ENCODE peak calls at places on chromosomes 3 and 15, in six cellular contexts. One of them, this sample, is unnamed.

GRCh38 chr3:126152458-126152857 is 27.9 kb downstream of the ALDH1L1 start:
- DNase-seq in nephron progenitor cell: no peak
- DNase-seq in effector CD4-positive, alpha-beta T cell: no peak
- DNase-seq in aorta: peak; percentile 48
- DNase-seq in ACHN: no peak
- DNase-seq in CD8-positive, alpha-beta memory T cell: no peak
- DNase-seq in this sample: peak; percentile 43

GRCh38 chr3:24355806-24356205 is 138.8 kb downstream of the THRB start:
- DNase-seq in nephron progenitor cell: no peak
- DNase-seq in effector CD4-positive, alpha-beta T cell: no peak
- DNase-seq in aorta: no peak
- DNase-seq in ACHN: no peak
- DNase-seq in CD8-positive, alpha-beta memory T cell: no peak
- DNase-seq in this sample: no peak

GRCh38 chr3:51709004-51709420 is 2.1 kb downstream of the GRM2 start:
- DNase-seq in nephron progenitor cell: no peak
- DNase-seq in effector CD4-positive, alpha-beta T cell: no peak
- DNase-seq in aorta: peak; percentile 68
- DNase-seq in ACHN: no peak
- DNase-seq in CD8-positive, alpha-beta memory T cell: no peak
- DNase-seq in this sample: no peak

GRCh38 chr3:88005066-88005465 is 53.7 kb downstream of the CGGBP1 start:
- DNase-seq in nephron progenitor cell: no peak
- DNase-seq in effector CD4-positive, alpha-beta T cell: no peak
- DNase-seq in aorta: no peak
- DNase-seq in ACHN: peak; percentile 45
- DNase-seq in CD8-positive, alpha-beta memory T cell: peak; percentile 34
- DNase-seq in this sample: no peak

GRCh38 chr3:51384145-51384729 is 854 bp upstream of the MANF start:
- DNase-seq in nephron progenitor cell: peak; percentile 58
- DNase-seq in effector CD4-positive, alpha-beta T cell: no peak
- DNase-seq in aorta: no peak
- DNase-seq in ACHN: peak; percentile 21
- DNase-seq in CD8-positive, alpha-beta memory T cell: no peak
- DNase-seq in this sample: peak; percentile 53

GRCh38 chr15:70636540-70637165 is 126.7 kb downstream of the UACA start:
- DNase-seq in nephron progenitor cell: no peak
- DNase-seq in effector CD4-positive, alpha-beta T cell: no peak
- DNase-seq in aorta: no peak
- DNase-seq in ACHN: peak; percentile 8
- DNase-seq in CD8-positive, alpha-beta memory T cell: no peak
- DNase-seq in this sample: no peak

GRCh38 chr3:21256932-21257331 is 494.1 kb downstream of the ZNF385D start:
- DNase-seq in nephron progenitor cell: no peak
- DNase-seq in effector CD4-positive, alpha-beta T cell: no peak
- DNase-seq in aorta: no peak
- DNase-seq in ACHN: no peak
- DNase-seq in CD8-positive, alpha-beta memory T cell: no peak
- DNase-seq in this sample: no peak

GRCh38 chr3:69204315-69204957 is 82.0 kb upstream of the LMOD3 start:
- DNase-seq in nephron progenitor cell: no peak
- DNase-seq in effector CD4-positive, alpha-beta T cell: no peak
- DNase-seq in aorta: no peak
- DNase-seq in ACHN: peak; percentile 81
- DNase-seq in CD8-positive, alpha-beta memory T cell: no peak
- DNase-seq in this sample: no peak

GRCh38 chr15:57740048-57740447 is 33.5 kb downstream of the POLR2M start:
- DNase-seq in nephron progenitor cell: no peak
- DNase-seq in effector CD4-positive, alpha-beta T cell: no peak
- DNase-seq in aorta: no peak
- DNase-seq in ACHN: no peak
- DNase-seq in CD8-positive, alpha-beta memory T cell: no peak
- DNase-seq in this sample: no peak

GRCh38 chr3:76638006-76638405 is 401.9 kb upstream of the ROBO2 start:
- DNase-seq in nephron progenitor cell: no peak
- DNase-seq in effector CD4-positive, alpha-beta T cell: no peak
- DNase-seq in aorta: no peak
- DNase-seq in ACHN: no peak
- DNase-seq in CD8-positive, alpha-beta memory T cell: no peak
- DNase-seq in this sample: no peak

GRCh38 chr3:16277471-16277870 is 12.5 kb downstream of the OXNAD1 start:
- DNase-seq in nephron progenitor cell: no peak
- DNase-seq in effector CD4-positive, alpha-beta T cell: no peak
- DNase-seq in aorta: no peak
- DNase-seq in ACHN: no peak
- DNase-seq in CD8-positive, alpha-beta memory T cell: no peak
- DNase-seq in this sample: no peak

GRCh38 chr15:55615445-55615844 is 27.3 kb upstream of the PYGO1 start:
- DNase-seq in nephron progenitor cell: no peak
- DNase-seq in effector CD4-positive, alpha-beta T cell: no peak
- DNase-seq in aorta: no peak
- DNase-seq in ACHN: no peak
- DNase-seq in CD8-positive, alpha-beta memory T cell: no peak
- DNase-seq in this sample: no peak

GRCh38 chr15:80936288-80937078 is 53.1 kb downstream of the MESD start:
- DNase-seq in nephron progenitor cell: no peak
- DNase-seq in effector CD4-positive, alpha-beta T cell: no peak
- DNase-seq in aorta: no peak
- DNase-seq in ACHN: no peak
- DNase-seq in CD8-positive, alpha-beta memory T cell: no peak
- DNase-seq in this sample: no peak

GRCh38 chr15:43190178-43190577 is 5.0 kb downstream of the CCNDBP1 start:
- DNase-seq in nephron progenitor cell: no peak
- DNase-seq in effector CD4-positive, alpha-beta T cell: no peak
- DNase-seq in aorta: no peak
- DNase-seq in ACHN: no peak
- DNase-seq in CD8-positive, alpha-beta memory T cell: no peak
- DNase-seq in this sample: no peak

GRCh38 chr3:17088602-17089313 is 204.0 kb downstream of the PLCL2 start:
- DNase-seq in nephron progenitor cell: no peak
- DNase-seq in effector CD4-positive, alpha-beta T cell: no peak
- DNase-seq in aorta: no peak
- DNase-seq in ACHN: no peak
- DNase-seq in CD8-positive, alpha-beta memory T cell: peak; percentile 26
- DNase-seq in this sample: no peak

GRCh38 chr3:35079403-35079802 is 559.9 kb upstream of the ARPP21 start:
- DNase-seq in nephron progenitor cell: no peak
- DNase-seq in effector CD4-positive, alpha-beta T cell: no peak
- DNase-seq in aorta: no peak
- DNase-seq in ACHN: no peak
- DNase-seq in CD8-positive, alpha-beta memory T cell: no peak
- DNase-seq in this sample: no peak

GRCh38 chr15:87618203-87618725 is 638.3 kb downstream of the NTRK3 start:
- DNase-seq in nephron progenitor cell: no peak
- DNase-seq in effector CD4-positive, alpha-beta T cell: no peak
- DNase-seq in aorta: no peak
- DNase-seq in ACHN: no peak
- DNase-seq in CD8-positive, alpha-beta memory T cell: no peak
- DNase-seq in this sample: no peak

GRCh38 chr3:135453333-135453732 is 512.2 kb upstream of the PPP2R3A start:
- DNase-seq in nephron progenitor cell: no peak
- DNase-seq in effector CD4-positive, alpha-beta T cell: no peak
- DNase-seq in aorta: no peak
- DNase-seq in ACHN: no peak
- DNase-seq in CD8-positive, alpha-beta memory T cell: no peak
- DNase-seq in this sample: no peak

GRCh38 chr3:128076783-128077624 is 24.8 kb downstream of the SEC61A1 start:
- DNase-seq in nephron progenitor cell: peak; percentile 66
- DNase-seq in effector CD4-positive, alpha-beta T cell: peak; percentile 29
- DNase-seq in aorta: peak; percentile 84
- DNase-seq in ACHN: no peak
- DNase-seq in CD8-positive, alpha-beta memory T cell: peak; percentile 43
- DNase-seq in this sample: peak; percentile 92

This sample was measured in left lung.